ENCODE peak calls at places on chromosomes 12 and 14, in nine cellular contexts. M is sigmoid colon; U is suprapubic skin; B is CD8-positive, alpha-beta T cell; F is hepatocyte; C is stomach; S is cardiac muscle cell; G is A549; W is HepG2. L is an unnamed sample. For H3K4me1, the result is how much of the 10 kb centered on the place peaks cover.

GRCh38 chr14:67951529-67952120 is 132.0 kb downstream of the RAD51B start:
- DNase-seq in B (no peak), C (no peak), M (no peak), W (no peak), U (no peak), G (no peak), F (no peak), S (peak), L (peak)

GRCh38 chr14:104881369-104881979 is 16.4 kb downstream of the CEP170B start:
- DNase-seq in U (no peak), S (no peak), B (no peak), F (no peak), G (no peak), W (no peak), C (no peak), M (no peak), L (no peak)

GRCh38 chr12:92341333-92341691 is 195.7 kb upstream of the BTG1 start:
- DNase-seq in W (peak), S (peak), F (peak), M (no peak), U (no peak), B (no peak), C (no peak), G (no peak), L (peak)

GRCh38 chr12:78530065-78530765 is 334.4 kb upstream of the SYT1 start:
- DNase-seq in M (no peak), W (no peak), F (no peak), C (no peak), G (peak), B (no peak), U (no peak), S (peak), L (no peak)

GRCh38 chr14:59424707-59425106 is 40.5 kb downstream of the GPR135 start:
- DNase-seq in B (no peak), S (peak), G (no peak), C (no peak), U (no peak), W (no peak), M (peak), F (no peak), L (no peak)

GRCh38 chr12:55673638-55674037 is 34.1 kb downstream of the ITGA7 start:
- DNase-seq in B (no peak), C (no peak), G (no peak), U (no peak), W (no peak), F (no peak), M (peak), S (no peak), L (no peak)

GRCh38 chr14:88421286-88421685 is 35.8 kb downstream of the SPATA7 start:
- DNase-seq in F (no peak), S (peak), W (no peak), C (no peak), U (no peak), M (no peak), G (no peak), B (no peak), L (no peak)

GRCh38 chr12:24705741-24706358 is 243.1 kb downstream of the BCAT1 start:
- DNase-seq in U (no peak), G (no peak), C (no peak), W (no peak), B (no peak), M (no peak), F (no peak), S (peak), L (no peak)

DNA sequence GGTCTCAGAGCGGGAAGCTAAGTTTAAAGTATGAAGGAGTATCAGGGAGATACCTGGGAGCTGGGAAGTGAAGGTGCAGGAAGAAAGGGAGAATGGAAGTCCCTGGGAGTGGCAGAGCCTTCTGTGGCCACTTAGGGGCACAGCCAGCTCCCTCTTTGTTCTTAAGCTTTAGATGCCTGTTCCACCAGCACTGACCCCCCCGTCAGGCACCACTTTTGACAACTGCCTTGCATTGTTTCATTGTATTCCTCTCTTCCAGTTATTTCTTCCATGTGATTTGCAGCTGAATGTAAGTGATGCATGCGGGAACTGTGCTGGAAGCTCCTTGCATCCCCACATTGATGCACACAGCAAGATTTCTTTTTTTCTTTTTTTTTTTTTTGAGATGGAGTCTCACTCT is 2.6 kb downstream of the GALNT16 start:
- DNase-seq in U (peak), F (no peak), M (no peak), W (no peak), G (no peak), B (no peak), S (no peak), C (no peak), L (no peak)
- H3K4me1 ChIP-seq in U (under half), F (under half), M (under half), W (under half), G (under half), B (under half), S (under half), C (under half), L (under half)

DNA sequence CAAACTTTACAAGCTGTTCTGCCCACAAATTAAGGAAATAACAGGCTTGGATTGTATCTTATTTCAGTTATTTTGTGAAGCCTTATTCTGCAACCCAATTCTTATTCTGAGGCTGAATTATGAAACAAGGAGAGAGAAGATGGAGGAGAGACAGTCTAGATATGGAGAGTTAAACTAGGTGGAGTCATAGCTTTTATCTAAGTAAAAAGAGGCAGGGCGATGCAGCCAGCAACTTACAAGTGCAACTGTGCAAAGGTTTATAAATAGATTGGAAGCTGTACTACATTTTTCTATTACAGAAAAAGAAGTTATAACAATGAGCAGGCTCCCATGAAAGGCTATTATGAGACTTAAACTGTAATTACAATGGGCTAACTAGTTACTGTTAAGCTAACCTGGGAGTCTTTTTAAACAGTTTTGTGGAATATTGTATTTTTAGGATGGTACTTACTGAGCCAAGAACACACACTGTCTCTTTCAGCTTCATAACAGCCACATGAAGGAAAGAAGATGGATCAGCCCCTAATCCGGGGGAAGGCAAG is 22.4 kb downstream of the NID2 start:
- DNase-seq in F (no peak), G (no peak), W (no peak), S (no peak), B (no peak), C (no peak), U (no peak), M (no peak), L (no peak)
- H3K4me1 ChIP-seq in F (under half), G (under half), W (under half), S (half or more), B (under half), C (under half), U (under half), M (half or more), L (under half)

GRCh38 chr12:94644622-94645021 is 5.7 kb downstream of the TMCC3 start:
- DNase-seq in F (no peak), B (no peak), S (peak), G (no peak), W (no peak), C (no peak), M (no peak), U (no peak), L (no peak)
- H3K4me1 ChIP-seq in F (under half), B (under half), S (under half), G (under half), W (under half), C (under half), M (under half), U (under half), L (under half)

DNA sequence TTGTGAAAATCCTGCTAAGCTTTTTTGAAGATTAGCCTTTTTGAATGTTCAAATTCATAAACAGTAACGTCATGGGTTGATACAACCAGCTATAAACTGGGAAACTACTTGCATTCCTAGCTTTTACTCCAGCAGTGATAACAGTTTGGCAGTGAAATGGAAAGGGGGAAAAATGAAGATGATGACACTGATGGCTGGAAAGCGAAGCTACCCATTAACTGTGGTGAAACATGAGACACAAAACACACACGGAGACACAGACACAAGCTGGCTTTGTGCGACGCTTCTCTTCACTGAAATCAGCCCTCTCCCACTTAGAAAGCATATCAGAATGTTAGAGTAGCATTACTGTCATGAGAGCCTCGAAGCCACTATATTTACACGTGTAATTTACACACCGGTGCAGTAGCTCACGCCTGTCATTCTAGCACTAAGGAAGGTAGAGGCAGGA is 15.7 kb downstream of the VPS37B start:
- DNase-seq in S (peak), W (no peak), G (no peak), F (no peak), C (no peak), M (no peak), B (no peak), U (no peak), L (no peak)
- H3K4me1 ChIP-seq in S (under half), W (half or more), G (under half), F (under half), C (under half), M (under half), B (half or more), U (under half), L (under half)

DNA sequence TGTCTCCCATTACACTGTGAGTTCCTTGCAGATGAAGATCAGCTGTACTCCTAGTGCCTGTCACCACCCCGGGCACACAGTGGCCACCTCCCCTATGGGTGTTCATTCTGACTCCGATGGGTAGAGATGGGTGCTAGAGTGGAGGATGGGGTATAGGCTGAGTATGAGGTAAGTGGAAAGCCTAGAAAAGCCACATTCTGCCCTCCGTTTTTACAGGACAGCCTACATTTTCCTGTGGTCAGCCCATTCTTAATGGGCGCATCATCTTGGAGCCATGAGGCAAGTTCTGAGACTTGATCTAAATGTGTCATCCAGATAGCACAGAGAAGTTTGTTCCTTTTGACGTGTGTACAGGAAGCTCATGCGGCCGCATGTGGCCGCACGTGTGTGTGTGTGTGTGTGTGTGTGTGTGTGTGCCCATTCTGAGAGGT is 166.7 kb upstream of the HIF1A start:
- DNase-seq in W (no peak), U (no peak), B (no peak), G (no peak), F (no peak), M (no peak), S (peak), C (no peak), L (no peak)
- H3K4me1 ChIP-seq in W (half or more), U (half or more), B (under half), G (half or more), F (under half), M (under half), S (under half), C (half or more), L (under half)

GRCh38 chr12:64716373-64716772 is 42.8 kb downstream of the GNS start:
- DNase-seq in M (no peak), F (peak), S (no peak), U (no peak), W (no peak), C (no peak), B (no peak), G (no peak), L (peak)
- H3K4me1 ChIP-seq in M (under half), F (under half), S (under half), U (under half), W (under half), C (under half), B (under half), G (under half), L (under half)

GRCh38 chr14:100680439-100681051 is 46.1 kb upstream of the DLK1 start:
- DNase-seq in U (no peak), G (no peak), B (no peak), S (peak), F (peak), M (no peak), C (no peak), W (no peak), L (no peak)
- H3K4me1 ChIP-seq in U (under half), G (under half), B (under half), S (under half), F (half or more), M (under half), C (under half), W (half or more), L (under half)

L was measured in small intestine.